ENCODE peak calls at places on chromosomes 11 and 22, in ten cellular contexts. One of them, this sample, is unnamed.

GRCh38 chr22:44200451-44200850 is 19.7 kb downstream of the PARVG start:
- DNase-seq in NCI-H1092: no peak
- DNase-seq in upper lobe of right lung: no peak
- DNase-seq in activated CD8-positive, alpha-beta memory T cell treated with anti-CD3 and anti-CD28 coated beads, Interleukin-2, amount 50 U/mL, for 48 hours: no peak
- DNase-seq in activated T-cell treated with anti-CD3 and anti-CD28 coated beads, Interleukin-2, amount 50 U/mL, for 48 hours: no peak
- DNase-seq in activated naive CD4-positive, alpha-beta T cell treated with anti-CD3 and anti-CD28 coated beads, Interleukin-2, amount 50 U/mL, for 16 hours: no peak
- DNase-seq in tibial artery: no peak
- DNase-seq in esophagus squamous epithelium: no peak
- DNase-seq in psoas muscle: no peak
- DNase-seq in right atrium auricular region: no peak
- DNase-seq in this sample: no peak

GRCh38 chr11:2419638-2420501 is 19.3 kb downstream of the TSSC4 start:
- DNase-seq in NCI-H1092: peak; percentile 63
- DNase-seq in upper lobe of right lung: peak; percentile 88
- DNase-seq in activated CD8-positive, alpha-beta memory T cell treated with anti-CD3 and anti-CD28 coated beads, Interleukin-2, amount 50 U/mL, for 48 hours: peak; percentile 85
- DNase-seq in activated T-cell treated with anti-CD3 and anti-CD28 coated beads, Interleukin-2, amount 50 U/mL, for 48 hours: peak; percentile 80
- DNase-seq in activated naive CD4-positive, alpha-beta T cell treated with anti-CD3 and anti-CD28 coated beads, Interleukin-2, amount 50 U/mL, for 16 hours: peak; percentile 64
- DNase-seq in tibial artery: peak; percentile 82
- DNase-seq in esophagus squamous epithelium: no peak
- DNase-seq in psoas muscle: peak; percentile 86
- DNase-seq in right atrium auricular region: peak; percentile 84
- DNase-seq in this sample: peak; percentile 63

GRCh38 chr11:20112291-20113146 is 47.8 kb downstream of the DBX1 start:
- DNase-seq in NCI-H1092: no peak
- DNase-seq in upper lobe of right lung: peak; percentile 72
- DNase-seq in activated CD8-positive, alpha-beta memory T cell treated with anti-CD3 and anti-CD28 coated beads, Interleukin-2, amount 50 U/mL, for 48 hours: no peak
- DNase-seq in activated T-cell treated with anti-CD3 and anti-CD28 coated beads, Interleukin-2, amount 50 U/mL, for 48 hours: peak; percentile 40
- DNase-seq in activated naive CD4-positive, alpha-beta T cell treated with anti-CD3 and anti-CD28 coated beads, Interleukin-2, amount 50 U/mL, for 16 hours: no peak
- DNase-seq in tibial artery: peak; percentile 92
- DNase-seq in esophagus squamous epithelium: no peak
- DNase-seq in psoas muscle: peak; percentile 79
- DNase-seq in right atrium auricular region: peak; percentile 91
- DNase-seq in this sample: peak; percentile 98

GRCh38 chr22:39174498-39175120 is 22.1 kb upstream of the CBX7 start:
- DNase-seq in NCI-H1092: no peak
- DNase-seq in upper lobe of right lung: peak; percentile 84
- DNase-seq in activated CD8-positive, alpha-beta memory T cell treated with anti-CD3 and anti-CD28 coated beads, Interleukin-2, amount 50 U/mL, for 48 hours: peak; percentile 77
- DNase-seq in activated T-cell treated with anti-CD3 and anti-CD28 coated beads, Interleukin-2, amount 50 U/mL, for 48 hours: peak; percentile 62
- DNase-seq in activated naive CD4-positive, alpha-beta T cell treated with anti-CD3 and anti-CD28 coated beads, Interleukin-2, amount 50 U/mL, for 16 hours: peak; percentile 57
- DNase-seq in tibial artery: peak; percentile 79
- DNase-seq in esophagus squamous epithelium: no peak
- DNase-seq in psoas muscle: peak; percentile 88
- DNase-seq in right atrium auricular region: peak; percentile 89
- DNase-seq in this sample: peak; percentile 94

GRCh38 chr22:39530692-39531331 is 1.7 kb downstream of the RPS19BP1 start:
- DNase-seq in NCI-H1092: no peak
- DNase-seq in upper lobe of right lung: no peak
- DNase-seq in activated CD8-positive, alpha-beta memory T cell treated with anti-CD3 and anti-CD28 coated beads, Interleukin-2, amount 50 U/mL, for 48 hours: no peak
- DNase-seq in activated T-cell treated with anti-CD3 and anti-CD28 coated beads, Interleukin-2, amount 50 U/mL, for 48 hours: no peak
- DNase-seq in activated naive CD4-positive, alpha-beta T cell treated with anti-CD3 and anti-CD28 coated beads, Interleukin-2, amount 50 U/mL, for 16 hours: no peak
- DNase-seq in tibial artery: no peak
- DNase-seq in esophagus squamous epithelium: no peak
- DNase-seq in psoas muscle: no peak
- DNase-seq in right atrium auricular region: no peak
- DNase-seq in this sample: peak; percentile 75

GRCh38 chr22:30235687-30236170 is 10.8 kb downstream of the LIF start:
- DNase-seq in NCI-H1092: no peak
- DNase-seq in upper lobe of right lung: no peak
- DNase-seq in activated CD8-positive, alpha-beta memory T cell treated with anti-CD3 and anti-CD28 coated beads, Interleukin-2, amount 50 U/mL, for 48 hours: no peak
- DNase-seq in activated T-cell treated with anti-CD3 and anti-CD28 coated beads, Interleukin-2, amount 50 U/mL, for 48 hours: no peak
- DNase-seq in activated naive CD4-positive, alpha-beta T cell treated with anti-CD3 and anti-CD28 coated beads, Interleukin-2, amount 50 U/mL, for 16 hours: no peak
- DNase-seq in tibial artery: no peak
- DNase-seq in esophagus squamous epithelium: no peak
- DNase-seq in psoas muscle: no peak
- DNase-seq in right atrium auricular region: no peak
- DNase-seq in this sample: peak; percentile 56

GRCh38 chr11:88402192-88402715 is 64.7 kb upstream of the CTSC start:
- DNase-seq in NCI-H1092: no peak
- DNase-seq in upper lobe of right lung: no peak
- DNase-seq in activated CD8-positive, alpha-beta memory T cell treated with anti-CD3 and anti-CD28 coated beads, Interleukin-2, amount 50 U/mL, for 48 hours: no peak
- DNase-seq in activated T-cell treated with anti-CD3 and anti-CD28 coated beads, Interleukin-2, amount 50 U/mL, for 48 hours: no peak
- DNase-seq in activated naive CD4-positive, alpha-beta T cell treated with anti-CD3 and anti-CD28 coated beads, Interleukin-2, amount 50 U/mL, for 16 hours: no peak
- DNase-seq in tibial artery: no peak
- DNase-seq in esophagus squamous epithelium: no peak
- DNase-seq in psoas muscle: no peak
- DNase-seq in right atrium auricular region: no peak
- DNase-seq in this sample: peak; percentile 88

GRCh38 chr11:124670732-124671131 is 2.8 kb downstream of the SIAE start:
- DNase-seq in NCI-H1092: no peak
- DNase-seq in upper lobe of right lung: no peak
- DNase-seq in activated CD8-positive, alpha-beta memory T cell treated with anti-CD3 and anti-CD28 coated beads, Interleukin-2, amount 50 U/mL, for 48 hours: no peak
- DNase-seq in activated T-cell treated with anti-CD3 and anti-CD28 coated beads, Interleukin-2, amount 50 U/mL, for 48 hours: peak; percentile 33
- DNase-seq in activated naive CD4-positive, alpha-beta T cell treated with anti-CD3 and anti-CD28 coated beads, Interleukin-2, amount 50 U/mL, for 16 hours: peak; percentile 40
- DNase-seq in tibial artery: no peak
- DNase-seq in esophagus squamous epithelium: no peak
- DNase-seq in psoas muscle: no peak
- DNase-seq in right atrium auricular region: no peak
- DNase-seq in this sample: no peak

GRCh38 chr11:21110378-21110777 is 441.0 kb downstream of the NELL1 start:
- DNase-seq in NCI-H1092: no peak
- DNase-seq in upper lobe of right lung: no peak
- DNase-seq in activated CD8-positive, alpha-beta memory T cell treated with anti-CD3 and anti-CD28 coated beads, Interleukin-2, amount 50 U/mL, for 48 hours: no peak
- DNase-seq in activated T-cell treated with anti-CD3 and anti-CD28 coated beads, Interleukin-2, amount 50 U/mL, for 48 hours: no peak
- DNase-seq in activated naive CD4-positive, alpha-beta T cell treated with anti-CD3 and anti-CD28 coated beads, Interleukin-2, amount 50 U/mL, for 16 hours: no peak
- DNase-seq in tibial artery: no peak
- DNase-seq in esophagus squamous epithelium: no peak
- DNase-seq in psoas muscle: no peak
- DNase-seq in right atrium auricular region: no peak
- DNase-seq in this sample: no peak

GRCh38 chr11:115501895-115502589 is 2.2 kb downstream of the CADM1 start:
- DNase-seq in NCI-H1092: peak; percentile 27
- DNase-seq in upper lobe of right lung: no peak
- DNase-seq in activated CD8-positive, alpha-beta memory T cell treated with anti-CD3 and anti-CD28 coated beads, Interleukin-2, amount 50 U/mL, for 48 hours: peak; percentile 49
- DNase-seq in activated T-cell treated with anti-CD3 and anti-CD28 coated beads, Interleukin-2, amount 50 U/mL, for 48 hours: peak; percentile 28
- DNase-seq in activated naive CD4-positive, alpha-beta T cell treated with anti-CD3 and anti-CD28 coated beads, Interleukin-2, amount 50 U/mL, for 16 hours: no peak
- DNase-seq in tibial artery: no peak
- DNase-seq in esophagus squamous epithelium: no peak
- DNase-seq in psoas muscle: no peak
- DNase-seq in right atrium auricular region: no peak
- DNase-seq in this sample: peak; percentile 49

GRCh38 chr11:19848219-19848618 is 135.6 kb downstream of the NAV2 start:
- DNase-seq in NCI-H1092: no peak
- DNase-seq in upper lobe of right lung: no peak
- DNase-seq in activated CD8-positive, alpha-beta memory T cell treated with anti-CD3 and anti-CD28 coated beads, Interleukin-2, amount 50 U/mL, for 48 hours: no peak
- DNase-seq in activated T-cell treated with anti-CD3 and anti-CD28 coated beads, Interleukin-2, amount 50 U/mL, for 48 hours: no peak
- DNase-seq in activated naive CD4-positive, alpha-beta T cell treated with anti-CD3 and anti-CD28 coated beads, Interleukin-2, amount 50 U/mL, for 16 hours: no peak
- DNase-seq in tibial artery: no peak
- DNase-seq in esophagus squamous epithelium: no peak
- DNase-seq in psoas muscle: no peak
- DNase-seq in right atrium auricular region: no peak
- DNase-seq in this sample: no peak

GRCh38 chr22:47001288-47001687 is 238.8 kb downstream of the TBC1D22A start:
- DNase-seq in NCI-H1092: no peak
- DNase-seq in upper lobe of right lung: no peak
- DNase-seq in activated CD8-positive, alpha-beta memory T cell treated with anti-CD3 and anti-CD28 coated beads, Interleukin-2, amount 50 U/mL, for 48 hours: no peak
- DNase-seq in activated T-cell treated with anti-CD3 and anti-CD28 coated beads, Interleukin-2, amount 50 U/mL, for 48 hours: no peak
- DNase-seq in activated naive CD4-positive, alpha-beta T cell treated with anti-CD3 and anti-CD28 coated beads, Interleukin-2, amount 50 U/mL, for 16 hours: no peak
- DNase-seq in tibial artery: no peak
- DNase-seq in esophagus squamous epithelium: no peak
- DNase-seq in psoas muscle: no peak
- DNase-seq in right atrium auricular region: no peak
- DNase-seq in this sample: no peak

GRCh38 chr11:102115557-102115956 is 5.3 kb downstream of the YAP1 start:
- DNase-seq in NCI-H1092: no peak
- DNase-seq in upper lobe of right lung: no peak
- DNase-seq in activated CD8-positive, alpha-beta memory T cell treated with anti-CD3 and anti-CD28 coated beads, Interleukin-2, amount 50 U/mL, for 48 hours: no peak
- DNase-seq in activated T-cell treated with anti-CD3 and anti-CD28 coated beads, Interleukin-2, amount 50 U/mL, for 48 hours: no peak
- DNase-seq in activated naive CD4-positive, alpha-beta T cell treated with anti-CD3 and anti-CD28 coated beads, Interleukin-2, amount 50 U/mL, for 16 hours: no peak
- DNase-seq in tibial artery: no peak
- DNase-seq in esophagus squamous epithelium: no peak
- DNase-seq in psoas muscle: no peak
- DNase-seq in right atrium auricular region: no peak
- DNase-seq in this sample: peak; percentile 69

GRCh38 chr22:37045958-37046357 is 5.6 kb upstream of the KCTD17 start:
- DNase-seq in NCI-H1092: no peak
- DNase-seq in upper lobe of right lung: no peak
- DNase-seq in activated CD8-positive, alpha-beta memory T cell treated with anti-CD3 and anti-CD28 coated beads, Interleukin-2, amount 50 U/mL, for 48 hours: no peak
- DNase-seq in activated T-cell treated with anti-CD3 and anti-CD28 coated beads, Interleukin-2, amount 50 U/mL, for 48 hours: no peak
- DNase-seq in activated naive CD4-positive, alpha-beta T cell treated with anti-CD3 and anti-CD28 coated beads, Interleukin-2, amount 50 U/mL, for 16 hours: no peak
- DNase-seq in tibial artery: no peak
- DNase-seq in esophagus squamous epithelium: no peak
- DNase-seq in psoas muscle: no peak
- DNase-seq in right atrium auricular region: no peak
- DNase-seq in this sample: peak; percentile 42

GRCh38 chr11:44309483-44310197 is at the start of gene ALX4:
- DNase-seq in NCI-H1092: peak; percentile 38
- DNase-seq in upper lobe of right lung: no peak
- DNase-seq in activated CD8-positive, alpha-beta memory T cell treated with anti-CD3 and anti-CD28 coated beads, Interleukin-2, amount 50 U/mL, for 48 hours: peak; percentile 71
- DNase-seq in activated T-cell treated with anti-CD3 and anti-CD28 coated beads, Interleukin-2, amount 50 U/mL, for 48 hours: peak; percentile 60
- DNase-seq in activated naive CD4-positive, alpha-beta T cell treated with anti-CD3 and anti-CD28 coated beads, Interleukin-2, amount 50 U/mL, for 16 hours: peak; percentile 22
- DNase-seq in tibial artery: no peak
- DNase-seq in esophagus squamous epithelium: no peak
- DNase-seq in psoas muscle: peak; percentile 65
- DNase-seq in right atrium auricular region: no peak
- DNase-seq in this sample: no peak

GRCh38 chr11:43632171-43632570 is 48.4 kb upstream of the HSD17B12 start:
- DNase-seq in NCI-H1092: no peak
- DNase-seq in upper lobe of right lung: no peak
- DNase-seq in activated CD8-positive, alpha-beta memory T cell treated with anti-CD3 and anti-CD28 coated beads, Interleukin-2, amount 50 U/mL, for 48 hours: no peak
- DNase-seq in activated T-cell treated with anti-CD3 and anti-CD28 coated beads, Interleukin-2, amount 50 U/mL, for 48 hours: no peak
- DNase-seq in activated naive CD4-positive, alpha-beta T cell treated with anti-CD3 and anti-CD28 coated beads, Interleukin-2, amount 50 U/mL, for 16 hours: no peak
- DNase-seq in tibial artery: no peak
- DNase-seq in esophagus squamous epithelium: no peak
- DNase-seq in psoas muscle: no peak
- DNase-seq in right atrium auricular region: no peak
- DNase-seq in this sample: peak; percentile 6

GRCh38 chr11:76008474-76008873 is 193.5 kb downstream of the UVRAG start:
- DNase-seq in NCI-H1092: no peak
- DNase-seq in upper lobe of right lung: no peak
- DNase-seq in activated CD8-positive, alpha-beta memory T cell treated with anti-CD3 and anti-CD28 coated beads, Interleukin-2, amount 50 U/mL, for 48 hours: no peak
- DNase-seq in activated T-cell treated with anti-CD3 and anti-CD28 coated beads, Interleukin-2, amount 50 U/mL, for 48 hours: no peak
- DNase-seq in activated naive CD4-positive, alpha-beta T cell treated with anti-CD3 and anti-CD28 coated beads, Interleukin-2, amount 50 U/mL, for 16 hours: no peak
- DNase-seq in tibial artery: no peak
- DNase-seq in esophagus squamous epithelium: no peak
- DNase-seq in psoas muscle: no peak
- DNase-seq in right atrium auricular region: no peak
- DNase-seq in this sample: peak; percentile 26

GRCh38 chr11:65559951-65560537 is 1.9 kb upstream of the LTBP3 start:
- DNase-seq in NCI-H1092: peak; percentile 63
- DNase-seq in upper lobe of right lung: no peak
- DNase-seq in activated CD8-positive, alpha-beta memory T cell treated with anti-CD3 and anti-CD28 coated beads, Interleukin-2, amount 50 U/mL, for 48 hours: no peak
- DNase-seq in activated T-cell treated with anti-CD3 and anti-CD28 coated beads, Interleukin-2, amount 50 U/mL, for 48 hours: peak; percentile 32
- DNase-seq in activated naive CD4-positive, alpha-beta T cell treated with anti-CD3 and anti-CD28 coated beads, Interleukin-2, amount 50 U/mL, for 16 hours: no peak
- DNase-seq in tibial artery: peak; percentile 72
- DNase-seq in esophagus squamous epithelium: no peak
- DNase-seq in psoas muscle: no peak
- DNase-seq in right atrium auricular region: no peak
- DNase-seq in this sample: peak; percentile 68

This sample was measured in mesenchymal stem cell.